ENCODE peak calls at places on chromosomes 13 and 19, in nine cellular contexts. E is GM23338, J is spleen, F is HCT116, A is Panc1, U is prostate gland, Y is stomach, O is upper lobe of left lung, N is endothelial cell of umbilical vein. W is an unnamed sample.

GRCh38 chr13:39506559-39507390 is 96.2 kb downstream of the LHFPL6 start:
- DNase-seq in E (peak), J (no peak), F (no peak), A (no peak), U (peak), Y (no peak), O (no peak), N (no peak), W (no peak)

GRCh38 chr19:10271543-10272086 is 695 bp downstream of the ICAM1 start:
- DNase-seq in E (no peak), J (no peak), F (no peak), A (no peak), U (no peak), Y (no peak), O (peak), N (peak), W (peak)

GRCh38 chr19:18156841-18157464 is 4.0 kb downstream of the PIK3R2 start:
- DNase-seq in E (no peak), J (peak), F (peak), A (no peak), U (peak), Y (peak), O (peak), N (peak), W (peak)

GRCh38 chr13:46475586-46475991 is 77.4 kb upstream of the LRCH1 start:
- DNase-seq in E (no peak), J (no peak), F (no peak), A (no peak), U (no peak), Y (no peak), O (no peak), N (no peak), W (no peak)

GRCh38 chr19:50896591-50897190 is 14.5 kb downstream of the KLK4 start:
- DNase-seq in E (no peak), J (peak), F (peak), A (peak), U (peak), Y (no peak), O (no peak), N (no peak), W (no peak)

GRCh38 chr13:98105929-98106336 is 37.0 kb upstream of the FARP1 start:
- DNase-seq in E (no peak), J (no peak), F (no peak), A (no peak), U (peak), Y (no peak), O (peak), N (peak), W (no peak)

GRCh38 chr19:38740252-38740592 is 4.1 kb downstream of the CAPN12 start:
- DNase-seq in E (no peak), J (no peak), F (no peak), A (no peak), U (no peak), Y (no peak), O (no peak), N (no peak), W (no peak)

GRCh38 chr13:105759467-105759866 is 776.0 kb downstream of the EFNB2 start:
- DNase-seq in E (no peak), J (no peak), F (no peak), A (no peak), U (no peak), Y (no peak), O (no peak), N (no peak), W (no peak)

GRCh38 chr13:46761866-46762265 is 35.1 kb downstream of the ESD start:
- DNase-seq in E (no peak), J (no peak), F (no peak), A (no peak), U (no peak), Y (peak), O (no peak), N (no peak), W (peak)

GRCh38 chr19:47075941-47076340 is 27.5 kb upstream of the TMEM160 start:
- DNase-seq in E (no peak), J (no peak), F (no peak), A (no peak), U (no peak), Y (no peak), O (no peak), N (no peak), W (no peak)

GRCh38 chr19:5837768-5838364 is 1.6 kb downstream of the FUT6 start:
- DNase-seq in E (no peak), J (no peak), F (no peak), A (no peak), U (no peak), Y (no peak), O (no peak), N (no peak), W (no peak)

GRCh38 chr19:17766543-17767131 is 15.4 kb downstream of the FCHO1 start:
- DNase-seq in E (peak), J (peak), F (peak), A (no peak), U (peak), Y (peak), O (peak), N (peak), W (peak)

GRCh38 chr19:42130254-42130573 is 2.0 kb downstream of the POU2F2 start:
- DNase-seq in E (no peak), J (no peak), F (no peak), A (no peak), U (no peak), Y (no peak), O (no peak), N (no peak), W (no peak)

GRCh38 chr19:16888629-16889371 is at the start of gene F2RL3:
- DNase-seq in E (peak), J (peak), F (no peak), A (no peak), U (no peak), Y (peak), O (peak), N (peak), W (peak)

GRCh38 chr19:32351807-32352630 is 6.6 kb downstream of the ZNF507 start:
- DNase-seq in E (no peak), J (no peak), F (no peak), A (no peak), U (no peak), Y (no peak), O (no peak), N (peak), W (no peak)

DNA sequence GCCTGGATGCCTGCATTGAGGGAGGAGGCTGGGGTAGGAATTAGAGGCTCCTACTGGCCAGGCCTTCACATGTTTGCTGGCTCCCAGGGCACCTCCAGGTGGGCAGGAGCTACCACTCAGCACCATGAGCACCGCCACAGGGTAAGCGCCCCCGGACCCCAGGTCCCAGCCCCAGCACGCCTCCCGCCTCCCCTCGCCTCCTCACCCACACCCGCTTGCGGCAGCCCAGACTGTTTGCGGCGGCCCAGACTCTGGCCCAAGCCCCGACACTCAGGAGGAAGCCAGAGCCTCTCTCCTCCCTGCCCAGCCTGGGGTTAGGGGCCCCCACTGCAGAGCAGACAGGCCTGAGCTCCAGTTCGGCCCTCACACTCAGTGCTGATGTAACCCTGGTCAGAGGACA is 652 bp downstream of the EPS8L1 start:
- DNase-seq in E (no peak), J (no peak), F (no peak), A (no peak), U (no peak), Y (no peak), O (no peak), N (no peak), W (no peak)
- H3K4me3 ChIP-seq in E (no peak), J (no peak), F (peak), A (no peak), U (peak), Y (peak), O (no peak), N (no peak), W (no peak)

GRCh38 chr19:8505680-8506401 is 3.4 kb upstream of the PRAM1 start:
- DNase-seq in E (peak), J (peak), F (no peak), A (no peak), U (peak), Y (peak), O (peak), N (peak), W (peak)
- TF ChIP-seq POLR2AphosphoS5 in E (no peak), J (peak), F (peak), A (peak), U (peak), Y (no peak), O (no peak), N (peak), W (peak)

DNA sequence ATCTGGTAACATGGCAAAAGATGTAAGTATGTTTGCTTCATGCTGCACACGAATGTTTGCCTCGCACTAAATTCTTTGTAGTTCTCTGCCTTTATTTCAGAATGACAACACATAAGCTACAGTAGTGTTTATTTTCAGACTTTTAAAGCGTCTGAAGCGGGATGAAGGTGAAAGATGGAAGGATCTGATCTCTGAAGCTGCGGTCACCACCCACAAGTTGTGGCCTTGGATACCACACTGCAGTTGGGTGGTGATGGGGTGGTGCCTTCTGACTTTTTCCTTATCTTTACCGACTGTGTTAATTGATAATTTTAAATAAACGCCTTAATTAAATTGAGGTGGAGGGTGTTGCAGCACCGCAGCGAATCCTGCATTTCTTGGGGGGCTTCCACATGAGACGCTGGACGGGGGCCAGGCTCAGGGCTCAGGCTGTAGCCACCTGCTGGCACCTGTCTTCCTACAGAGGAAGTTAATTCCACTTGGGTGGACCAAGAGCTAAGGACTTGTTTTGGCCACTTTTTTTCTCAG is 1.3 kb downstream of the TFDP1 start:
- DNase-seq in E (no peak), J (peak), F (no peak), A (no peak), U (no peak), Y (peak), O (no peak), N (no peak), W (peak)
- H3K4me3 ChIP-seq in E (peak), J (peak), F (peak), A (peak), U (no peak), Y (peak), O (no peak), N (peak), W (peak)

DNA sequence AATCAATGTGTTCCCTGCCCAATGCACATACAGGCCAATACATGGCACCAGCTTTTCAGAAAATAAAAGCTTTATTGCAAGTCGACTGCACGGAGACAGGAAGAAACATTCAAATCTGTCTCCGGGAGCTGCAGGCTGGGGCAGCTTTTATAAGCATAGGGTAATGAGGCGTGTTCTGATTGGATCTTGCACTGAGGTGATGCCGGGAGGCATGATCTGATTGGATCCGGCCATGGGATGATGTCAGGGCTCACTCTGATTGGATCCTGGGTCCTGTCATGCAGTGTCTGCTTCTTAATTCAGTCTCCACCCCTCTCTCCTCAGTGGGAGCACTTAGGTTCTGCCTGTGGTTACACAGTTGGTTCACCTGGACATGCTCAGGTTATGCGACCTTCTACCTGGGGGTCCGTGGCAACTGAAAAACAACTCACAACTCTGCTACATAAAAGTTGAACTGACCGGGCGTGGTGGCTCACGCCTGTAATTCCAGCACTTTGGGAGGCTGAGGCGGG is 11.8 kb upstream of the FBN3 start:
- DNase-seq in E (peak), J (no peak), F (peak), A (no peak), U (no peak), Y (peak), O (peak), N (no peak), W (no peak)
- TF ChIP-seq POLR2AphosphoS5 in E (peak), J (no peak), F (no peak), A (no peak), U (peak), Y (no peak), O (no peak), N (no peak), W (no peak)

GRCh38 chr19:3369337-3370213 is 3.2 kb downstream of the NFIC start:
- DNase-seq in E (peak), J (peak), F (no peak), A (no peak), U (peak), Y (peak), O (peak), N (peak), W (peak)
- H3K4me3 ChIP-seq in E (peak), J (peak), F (no peak), A (peak), U (peak), Y (peak), O (peak), N (peak), W (peak)

GRCh38 chr19:30666301-30666803 is 294.2 kb downstream of the ZNF536 start:
- DNase-seq in E (peak), J (peak), F (no peak), A (peak), U (no peak), Y (peak), O (no peak), N (peak), W (peak)
- TF ChIP-seq POLR2AphosphoS5 in E (no peak), J (no peak), F (no peak), A (no peak), U (no peak), Y (no peak), O (no peak), N (no peak), W (no peak)

DNA sequence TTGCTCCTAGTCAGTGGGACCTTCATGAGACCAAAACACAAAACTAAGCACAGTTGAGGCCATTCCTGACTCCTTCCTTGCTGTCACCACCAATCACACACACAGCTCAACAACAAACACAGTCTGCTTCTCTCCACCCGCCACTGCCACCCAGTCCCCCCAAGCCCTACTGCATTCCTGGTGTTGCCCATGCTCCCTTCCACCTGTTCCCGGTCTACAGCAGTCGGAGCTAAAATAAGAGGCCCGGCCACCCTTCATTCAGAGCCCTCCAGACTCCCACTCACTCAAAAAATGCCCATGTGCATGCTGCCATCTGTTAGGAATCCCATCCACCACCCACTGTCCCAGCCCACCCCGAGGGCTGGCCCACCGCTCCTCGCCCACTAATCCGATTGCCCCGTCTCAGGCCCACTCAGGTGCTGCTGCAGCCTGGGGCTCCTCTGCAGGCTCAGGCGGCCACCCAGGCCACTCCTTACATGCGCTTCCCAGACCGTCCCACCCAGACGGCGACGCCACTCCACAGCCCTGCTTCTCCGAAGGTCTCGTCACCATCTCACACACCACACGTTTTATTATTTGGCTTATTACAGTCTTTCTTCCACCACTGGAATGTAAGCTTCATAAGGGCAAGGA is 127.6 kb downstream of the RNF17 start:
- DNase-seq in E (no peak), J (no peak), F (no peak), A (no peak), U (no peak), Y (no peak), O (no peak), N (no peak), W (no peak)
- H3K4me3 ChIP-seq in E (no peak), J (no peak), F (no peak), A (no peak), U (no peak), Y (no peak), O (no peak), N (no peak), W (no peak)

DNA sequence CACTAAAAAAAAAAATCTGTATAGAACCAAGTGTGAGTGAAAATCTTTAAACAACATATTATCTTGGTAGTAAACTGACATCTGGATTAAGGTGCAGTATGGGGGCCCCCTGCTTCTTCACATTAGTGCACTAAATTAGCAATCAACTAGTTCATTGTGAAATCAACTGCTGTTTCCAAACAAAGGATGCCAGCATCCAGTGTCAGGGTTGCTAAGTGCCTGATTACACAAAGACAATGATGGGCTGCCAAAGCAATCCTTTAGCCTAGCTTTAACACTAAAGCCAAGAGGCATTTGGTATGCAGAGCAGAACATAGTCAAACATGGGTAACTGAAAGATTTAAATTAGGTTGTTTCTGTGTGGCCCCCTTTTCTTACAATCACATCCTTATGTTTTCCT is 543.2 kb upstream of the SLITRK5 start:
- DNase-seq in E (peak), J (no peak), F (no peak), A (no peak), U (no peak), Y (no peak), O (no peak), N (no peak), W (no peak)
- TF ChIP-seq POLR2AphosphoS5 in E (no peak), J (no peak), F (no peak), A (no peak), U (no peak), Y (no peak), O (no peak), N (no peak), W (no peak)

DNA sequence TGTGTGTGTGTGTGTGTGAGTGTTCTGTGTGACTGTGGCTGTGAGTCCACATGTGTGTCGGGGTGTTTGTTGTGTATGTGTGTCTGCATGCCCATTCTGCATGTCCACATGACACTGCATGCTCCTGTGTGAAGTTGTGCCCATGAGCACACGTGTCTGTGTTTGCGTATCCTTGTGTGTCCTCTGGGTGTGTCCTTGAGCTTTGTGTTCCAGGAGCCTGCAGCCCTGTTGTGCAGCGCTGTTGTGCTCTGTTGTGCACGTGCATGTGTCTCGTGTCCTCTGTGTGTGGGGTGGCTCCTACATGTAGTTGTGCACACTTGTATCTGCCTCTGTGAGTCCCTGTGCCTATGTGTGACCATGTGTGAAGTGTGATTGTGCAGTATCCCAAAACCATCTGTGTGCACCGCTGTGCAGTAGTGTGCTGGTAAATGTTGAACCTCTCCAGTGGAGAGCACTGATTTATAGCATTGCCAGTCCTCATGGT is 2.2 kb upstream of the ARHGEF18 start:
- DNase-seq in E (no peak), J (peak), F (no peak), A (no peak), U (no peak), Y (no peak), O (no peak), N (no peak), W (no peak)
- H3K4me3 ChIP-seq in E (no peak), J (peak), F (no peak), A (no peak), U (no peak), Y (no peak), O (no peak), N (no peak), W (no peak)